ENCODE peak calls at places on chromosomes 12 and 14, in four cellular contexts. X is HepG2, Q is heart left ventricle, G is Peyer's patch. B is an unnamed sample.
A peak's percentile ranks its signal among the peaks of the same experiment; 100 is the strongest.

GRCh38 chr14:93054006-93054405 is 61.7 kb downstream of the ITPK1 start:
- DNase-seq in X (no peak), Q (no peak), G (no peak), B (no peak)

GRCh38 chr14:32450919-32451675 is 122.0 kb downstream of the AKAP6 start:
- DNase-seq in X (no peak), Q (no peak), G (no peak), B (no peak)

GRCh38 chr14:95700221-95700976 is 13.5 kb downstream of the TCL1A start:
- DNase-seq in X (no peak), Q (no peak), G (no peak), B (no peak)

GRCh38 chr14:50805396-50805795 is 25.6 kb downstream of the NIN start:
- DNase-seq in X (no peak), Q (no peak), G (no peak), B (no peak)

GRCh38 chr14:21308132-21308478 is 28.2 kb downstream of the RPGRIP1 start:
- DNase-seq in X (peak; percentile 89), Q (no peak), G (no peak), B (no peak)

GRCh38 chr12:103571286-103571685 is 15.8 kb upstream of the STAB2 start:
- DNase-seq in X (peak; percentile 16), Q (peak; percentile 60), G (peak; percentile 57), B (peak; percentile 55)

GRCh38 chr12:101040936-101041335 is 169.1 kb downstream of the SLC5A8 start:
- DNase-seq in X (no peak), Q (no peak), G (no peak), B (no peak)

GRCh38 chr12:122130150-122130549 is 43.9 kb downstream of the IL31 start:
- DNase-seq in X (no peak), Q (peak; percentile 33), G (no peak), B (no peak)

GRCh38 chr12:98440165-98440581 is 75.2 kb upstream of the TMPO start:
- DNase-seq in X (no peak), Q (no peak), G (no peak), B (peak; percentile 92)

GRCh38 chr14:91364524-91365270 is 52.9 kb downstream of the CCDC88C start:
- DNase-seq in X (peak; percentile 13), Q (no peak), G (no peak), B (no peak)

DNA sequence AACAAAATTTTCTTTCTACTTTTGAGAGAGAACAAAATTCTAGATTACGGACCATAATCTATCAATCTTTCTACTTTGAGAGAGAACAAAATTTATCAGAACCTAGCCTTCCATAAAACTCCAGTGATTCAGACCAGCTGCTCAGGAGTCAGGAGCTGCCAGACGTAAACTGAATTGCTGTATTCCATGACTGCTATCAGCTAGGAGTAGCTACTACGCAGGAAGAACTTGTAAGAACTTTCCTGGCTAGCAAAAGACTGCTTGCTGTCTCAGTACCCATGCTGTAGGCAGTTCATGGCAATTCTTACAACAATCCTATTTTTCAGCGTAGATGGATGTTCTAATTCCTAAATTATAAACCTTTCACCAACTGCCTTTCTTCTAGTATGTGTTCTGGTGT is 73.3 kb downstream of the MED13L start:
- DNase-seq in X (no peak), Q (no peak), G (no peak), B (no peak)
- TF ChIP-seq POLR2A in X (no peak), Q (no peak), G (no peak), B (no peak)

GRCh38 chr12:88706286-88706685 is 126.0 kb upstream of the KITLG start:
- DNase-seq in X (no peak), Q (no peak), G (no peak), B (no peak)

GRCh38 chr12:88703790-88704189 is 123.5 kb upstream of the KITLG start:
- DNase-seq in X (no peak), Q (no peak), G (no peak), B (no peak)

GRCh38 chr12:88707800-88708199 is 127.5 kb upstream of the KITLG start:
- DNase-seq in X (no peak), Q (no peak), G (no peak), B (no peak)
- H3K9me3 ChIP-seq in X (peaks cover 16% of the 10 kb centered on the region), Q (no peaks in the 10 kb centered on the region), G (no peaks in the 10 kb centered on the region), B (peaks cover 9% of the 10 kb centered on the region)

GRCh38 chr12:27179399-27180214 is 64.5 kb upstream of the STK38L start:
- DNase-seq in X (peak; percentile 25), Q (no peak), G (no peak), B (no peak)

GRCh38 chr12:27180862-27181261 is 63.2 kb upstream of the STK38L start:
- DNase-seq in X (no peak), Q (no peak), G (no peak), B (no peak)

GRCh38 chr12:27185234-27186045 is 58.6 kb upstream of the STK38L start:
- DNase-seq in X (no peak), Q (no peak), G (no peak), B (no peak)

GRCh38 chr12:27186240-27186839 is 57.7 kb upstream of the STK38L start:
- DNase-seq in X (no peak), Q (no peak), G (no peak), B (no peak)

DNA sequence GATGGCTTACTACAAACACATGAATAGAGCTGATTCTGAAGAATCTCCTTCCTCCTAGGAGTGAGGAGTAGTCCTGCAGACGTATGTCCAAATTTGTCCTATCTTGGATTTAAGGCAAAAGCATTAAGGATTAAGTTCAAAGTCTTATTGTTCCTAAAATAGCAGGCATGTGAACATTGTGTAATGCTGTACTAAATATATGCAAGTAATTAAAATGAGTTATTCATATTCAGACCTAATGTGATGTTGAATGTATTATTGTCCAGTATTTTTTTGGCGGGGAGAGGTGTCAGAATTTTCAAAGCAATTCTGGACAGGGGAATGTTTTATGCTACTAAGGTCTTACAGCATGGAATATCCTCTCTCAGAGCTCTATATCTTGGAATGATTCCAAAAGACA is 60.7 kb upstream of the STK38L start:
- DNase-seq in X (no peak), Q (no peak), G (no peak), B (no peak)
- H3K4me3 ChIP-seq in X (no peak overlapping the region), Q (no peak overlapping the region), G (no peak overlapping the region), B (no peak overlapping the region)

GRCh38 chr14:57364659-57365450 is 25.5 kb upstream of the NAA30 start:
- DNase-seq in X (peak; percentile 65), Q (no peak), G (no peak), B (no peak)

GRCh38 chr14:57362356-57362755 is 28.0 kb upstream of the NAA30 start:
- DNase-seq in X (peak; percentile 42), Q (no peak), G (no peak), B (no peak)
- TF ChIP-seq POLR2A in X (no peak), Q (no peak), G (no peak), B (no peak)

DNA sequence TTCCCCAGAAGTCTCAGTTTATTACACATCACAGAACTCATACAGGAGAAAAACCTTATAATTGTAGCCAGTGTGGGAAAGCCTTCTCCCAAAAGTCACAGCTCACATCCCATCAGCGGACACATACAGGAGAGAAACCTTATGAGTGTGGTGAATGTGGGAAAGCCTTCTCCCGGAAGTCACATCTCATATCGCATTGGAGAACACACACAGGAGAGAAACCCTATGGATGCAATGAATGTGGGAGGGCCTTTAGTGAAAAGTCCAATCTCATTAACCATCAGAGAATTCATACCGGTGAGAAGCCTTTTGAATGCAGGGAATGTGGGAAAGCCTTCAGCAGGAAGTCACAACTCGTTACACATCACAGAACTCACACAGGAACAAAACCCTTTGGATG is 20.1 kb downstream of the ZNF84 start:
- DNase-seq in X (no peak), Q (no peak), G (no peak), B (no peak)
- H3K9me3 ChIP-seq in X (peaks cover 86% of the 10 kb centered on the region), Q (peaks cover 46% of the 10 kb centered on the region), G (peaks cover 74% of the 10 kb centered on the region), B (peaks cover 61% of the 10 kb centered on the region)

GRCh38 chr12:1587927-1588573 is 6.3 kb downstream of the FBXL14 start:
- DNase-seq in X (no peak), Q (no peak), G (no peak), B (no peak)
- H3K4me3 ChIP-seq in X (no peak overlapping the region), Q (no peak overlapping the region), G (no peak overlapping the region), B (no peak overlapping the region)

GRCh38 chr12:57744777-57745484 is at the start of gene TSPAN31:
- DNase-seq in X (peak; percentile 97), Q (peak; percentile 96), G (peak; percentile 96), B (peak; percentile 99)

GRCh38 chr12:57743769-57744168 is 1.1 kb upstream of the TSPAN31 start:
- DNase-seq in X (no peak), Q (no peak), G (no peak), B (no peak)

GRCh38 chr12:57746025-57746424 is 1.2 kb downstream of the TSPAN31 start:
- DNase-seq in X (no peak), Q (no peak), G (no peak), B (no peak)

GRCh38 chr12:57744194-57744776 is 554 bp upstream of the TSPAN31 start:
- DNase-seq in X (no peak), Q (peak; percentile 75), G (peak; percentile 80), B (peak; percentile 95)

DNA sequence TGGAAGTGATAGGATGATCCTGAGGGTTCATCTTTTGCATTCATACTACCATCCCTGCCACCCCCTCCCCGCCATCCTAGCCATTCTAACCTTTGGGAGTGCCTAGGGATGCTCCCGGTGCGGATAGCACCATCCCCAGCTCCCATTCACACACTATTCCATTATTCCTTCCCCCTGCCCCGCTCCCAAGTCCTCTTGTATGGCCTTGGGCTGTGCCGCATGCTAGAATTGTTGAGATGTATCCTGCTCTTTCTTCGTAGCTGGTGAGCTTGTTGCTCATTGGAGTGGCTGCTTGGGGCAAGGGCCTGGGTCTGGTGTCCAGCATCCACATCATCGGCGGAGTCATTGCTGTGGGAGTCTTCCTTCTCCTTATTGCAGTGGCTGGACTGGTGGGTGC is 644 bp downstream of the TSPAN31 start:
- DNase-seq in X (no peak), Q (no peak), G (no peak), B (no peak)
- TF ChIP-seq POLR2A in X (peak; percentile 49), Q (no peak), G (no peak), B (no peak)

GRCh38 chr12:132335179-132335756 is 5.9 kb upstream of the GALNT9 start:
- DNase-seq in X (no peak), Q (no peak), G (no peak), B (no peak)

GRCh38 chr12:132336451-132337413 is 7.3 kb upstream of the GALNT9 start:
- DNase-seq in X (no peak), Q (no peak), G (no peak), B (no peak)

GRCh38 chr12:132338781-132339180 is 9.4 kb upstream of the GALNT9 start:
- DNase-seq in X (no peak), Q (no peak), G (no peak), B (no peak)

GRCh38 chr12:132338311-132338710 is 8.9 kb upstream of the GALNT9 start:
- DNase-seq in X (no peak), Q (no peak), G (no peak), B (no peak)

DNA sequence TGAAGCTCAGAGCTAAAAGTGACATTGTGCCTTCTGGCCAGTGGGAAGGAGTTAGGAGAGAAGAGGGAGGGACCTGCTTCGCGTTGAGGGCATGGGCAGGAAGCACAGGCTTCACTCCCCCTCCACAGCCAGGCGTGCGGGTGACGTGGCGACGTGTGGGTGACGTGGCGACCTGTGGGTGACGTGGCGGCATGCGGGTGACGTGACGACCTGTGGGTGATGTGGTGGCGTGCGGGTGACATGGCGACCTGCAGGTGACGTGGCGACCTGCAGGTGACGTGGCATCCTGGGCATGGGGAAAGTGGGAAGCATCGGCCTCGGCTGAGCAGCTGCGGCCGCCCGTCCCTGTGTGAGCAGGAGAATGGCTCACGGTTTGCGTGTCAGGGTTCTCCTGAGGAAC is 8.2 kb upstream of the GALNT9 start:
- DNase-seq in X (no peak), Q (no peak), G (no peak), B (no peak)
- H3K9me3 ChIP-seq in X (no peaks in the 10 kb centered on the region), Q (no peaks in the 10 kb centered on the region), G (no peaks in the 10 kb centered on the region), B (no peaks in the 10 kb centered on the region)

GRCh38 chr12:10128687-10129086 is 1.3 kb downstream of the CLEC7A start:
- DNase-seq in X (no peak), Q (no peak), G (no peak), B (no peak)
- H3K4me3 ChIP-seq in X (no peak overlapping the region), Q (no peak overlapping the region), G (no peak overlapping the region), B (no peak overlapping the region)